ENCODE peak calls at places on chromosome 16, in nine cellular contexts. G is NCI-H2029, Y is adrenal gland, C is GM13977, Z is transverse colon, T is mucosa of gallbladder, I is amygdala, Q is dorsolateral prefrontal cortex, W is fibroblast of pulmonary artery. O is an unnamed sample.
A peak's percentile ranks its signal among the peaks of the same experiment; 100 is the strongest.

GRCh38 chr16:86059253-86060171 is 160.6 kb downstream of the IRF8 start:
- DNase-seq in T (peak; percentile 79), I (no peak), Y (peak; percentile 33), Q (peak; percentile 74), Z (no peak), C (no peak), W (peak; percentile 29), G (no peak), O (no peak)

GRCh38 chr16:55876854-55877253 is 1.7 kb upstream of the CES5A start:
- DNase-seq in G (no peak), I (no peak), C (no peak), T (no peak), W (no peak), Q (no peak), Z (no peak), Y (no peak), O (no peak)

GRCh38 chr16:15835136-15835878 is 21.5 kb downstream of the MYH11 start:
- DNase-seq in T (no peak), C (peak; percentile 36), W (no peak), Z (no peak), I (no peak), G (no peak), Q (no peak), Y (no peak), O (no peak)

GRCh38 chr16:11792404-11793260 is 4.4 kb downstream of the ZC3H7A start:
- DNase-seq in Y (no peak), G (peak; percentile 99), Q (no peak), Z (peak; percentile 69), I (no peak), C (no peak), T (no peak), W (no peak), O (no peak)

GRCh38 chr16:73888840-73889577 is 407.6 kb upstream of the PSMD7 start:
- DNase-seq in G (no peak), I (no peak), W (no peak), T (peak; percentile 14), Z (no peak), Q (no peak), Y (no peak), C (no peak), O (no peak)

GRCh38 chr16:6382787-6383515 is 949.7 kb upstream of the RBFOX1 start:
- DNase-seq in G (no peak), I (no peak), T (no peak), Q (no peak), C (no peak), W (no peak), Z (no peak), Y (no peak), O (no peak)

GRCh38 chr16:21663889-21664647 is at the start of gene OTOA:
- DNase-seq in Q (no peak), T (no peak), W (no peak), G (no peak), I (no peak), Z (peak; percentile 23), C (peak; percentile 45), Y (no peak), O (no peak)

GRCh38 chr16:67248401-67249177 is at the start of gene SLC9A5:
- DNase-seq in I (no peak), G (no peak), Y (peak; percentile 25), W (no peak), Z (no peak), T (no peak), C (peak; percentile 72), Q (no peak), O (no peak)

GRCh38 chr16:78538919-78539318 is 439.5 kb downstream of the WWOX start:
- DNase-seq in I (no peak), G (no peak), Y (no peak), C (no peak), T (no peak), Q (no peak), Z (no peak), W (no peak), O (no peak)

GRCh38 chr16:57994778-57995177 is 5.7 kb downstream of the ZNF319 start:
- DNase-seq in C (peak; percentile 62), Z (peak; percentile 51), Y (peak; percentile 75), I (no peak), Q (no peak), G (no peak), W (peak; percentile 50), T (peak; percentile 41), O (no peak)

GRCh38 chr16:68287276-68288251 is 23.2 kb downstream of the SLC7A6OS start:
- DNase-seq in G (no peak), Q (no peak), T (no peak), W (peak; percentile 86), Z (no peak), I (no peak), Y (peak; percentile 94), C (no peak), O (no peak)

GRCh38 chr16:49470550-49470949 is 96.9 kb downstream of the C16orf78 start:
- DNase-seq in T (no peak), W (no peak), I (no peak), Q (no peak), Z (no peak), Y (no peak), G (no peak), C (no peak), O (no peak)

GRCh38 chr16:83974475-83974874 is 6.4 kb downstream of the NECAB2 start:
- DNase-seq in I (no peak), T (no peak), G (no peak), C (no peak), W (no peak), Y (no peak), Z (no peak), Q (no peak), O (no peak)

O was measured in C1 segment of cervical spinal cord.